ENCODE peak calls at places on chromosomes 1 and 21, in eight cellular contexts. G, P, E, H, W, F, X and C are unnamed samples.

GRCh38 chr1:198531891-198532290 is 8.6 kb downstream of the ATP6V1G3 start:
- DNase-seq in G (no peak), P (no peak), E (no peak), H (no peak), W (no peak), F (no peak), X (no peak), C (no peak)

GRCh38 chr21:44261191-44261631 is 486 bp downstream of the DNMT3L start:
- DNase-seq in G (no peak), P (no peak), E (no peak), H (no peak), W (no peak), F (no peak), X (no peak), C (no peak)

GRCh38 chr1:121417289-121417955 is 232.6 kb downstream of the SRGAP2C start:
- DNase-seq in G (no peak), P (peak; percentile 17), E (no peak), H (no peak), W (no peak), F (peak; percentile 9), X (no peak), C (no peak)

GRCh38 chr1:190957565-190957964 is 479.9 kb upstream of the BRINP3 start:
- DNase-seq in G (no peak), P (no peak), E (no peak), H (peak; percentile 25), W (no peak), F (no peak), X (no peak), C (no peak)

GRCh38 chr1:21304488-21304887 is 14.2 kb upstream of the ECE1 start:
- DNase-seq in G (no peak), P (no peak), E (no peak), H (no peak), W (no peak), F (no peak), X (no peak), C (no peak)

GRCh38 chr1:161193561-161194235 is 5.2 kb downstream of the ADAMTS4 start:
- DNase-seq in G (peak; percentile 57), P (no peak), E (no peak), H (no peak), W (no peak), F (no peak), X (no peak), C (no peak)

GRCh38 chr1:18917071-18917799 is 14.9 kb upstream of the ALDH4A1 start:
- DNase-seq in G (no peak), P (no peak), E (no peak), H (no peak), W (no peak), F (no peak), X (no peak), C (no peak)

GRCh38 chr1:106717561-106717960 is 338.9 kb upstream of the PRMT6 start:
- DNase-seq in G (no peak), P (no peak), E (no peak), H (peak; percentile 63), W (no peak), F (no peak), X (peak; percentile 2), C (no peak)

GRCh38 chr1:170881268-170882265 is 53.8 kb upstream of the MROH9 start:
- DNase-seq in G (no peak), P (no peak), E (no peak), H (peak; percentile 72), W (no peak), F (peak; percentile 66), X (peak; percentile 52), C (no peak)

GRCh38 chr1:154222918-154223317 is 2.2 kb downstream of the UBAP2L start:
- DNase-seq in G (no peak), P (no peak), E (no peak), H (no peak), W (no peak), F (peak; percentile 35), X (no peak), C (no peak)

GRCh38 chr1:12573015-12573825 is 44.8 kb downstream of the DHRS3 start:
- DNase-seq in G (no peak), P (no peak), E (peak; percentile 61), H (no peak), W (no peak), F (no peak), X (no peak), C (no peak)

DNA sequence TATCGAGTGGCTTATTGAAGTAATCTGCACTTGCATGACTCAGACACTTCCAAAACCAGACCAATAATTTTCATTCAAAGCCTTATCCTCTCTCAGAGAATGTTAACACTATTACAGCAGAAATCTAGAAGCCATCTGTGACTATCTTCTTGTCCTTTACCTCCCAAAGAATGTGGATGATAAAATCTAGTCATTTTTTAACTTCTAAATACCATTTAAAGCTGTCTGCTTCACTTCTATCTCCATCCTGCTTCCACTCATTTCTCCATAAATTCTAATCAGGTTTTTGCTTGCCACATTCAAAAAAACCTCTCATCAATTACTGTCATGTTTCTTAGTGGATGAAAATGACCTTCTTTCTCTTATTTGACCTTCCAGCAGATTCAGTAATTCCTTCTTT is 1999.5 kb downstream of the MRPL39 start:
- DNase-seq in G (no peak), P (no peak), E (no peak), H (no peak), W (no peak), F (no peak), X (no peak), C (no peak)
- TF ChIP-seq CTCF in G (no peak), P (no peak), E (no peak), H (no peak), W (no peak), F (no peak), X (no peak), C (no peak)

GRCh38 chr1:241411056-241411775 is 54.2 kb upstream of the RGS7 start:
- DNase-seq in G (peak; percentile 53), P (no peak), E (no peak), H (peak; percentile 51), W (no peak), F (peak; percentile 16), X (peak; percentile 86), C (no peak)

GRCh38 chr1:241411776-241412338 is 54.9 kb upstream of the RGS7 start:
- DNase-seq in G (no peak), P (no peak), E (no peak), H (no peak), W (no peak), F (peak; percentile 47), X (peak; percentile 85), C (no peak)

GRCh38 chr1:241412646-241413045 is 55.6 kb upstream of the RGS7 start:
- DNase-seq in G (no peak), P (no peak), E (no peak), H (no peak), W (no peak), F (no peak), X (no peak), C (no peak)

GRCh38 chr1:241406421-241406820 is 49.4 kb upstream of the RGS7 start:
- DNase-seq in G (no peak), P (no peak), E (no peak), H (no peak), W (no peak), F (no peak), X (no peak), C (no peak)

GRCh38 chr1:241408170-241408569 is 51.2 kb upstream of the RGS7 start:
- DNase-seq in G (no peak), P (peak; percentile 20), E (no peak), H (peak; percentile 54), W (no peak), F (peak; percentile 26), X (no peak), C (no peak)
- TF ChIP-seq CTCF in G (no peak), P (no peak), E (no peak), H (no peak), W (no peak), F (peak; percentile 15), X (peak; percentile 26), C (no peak)

GRCh38 chr1:152654110-152654509 is 9.1 kb upstream of the LCE2D start:
- DNase-seq in G (peak; percentile 34), P (peak; percentile 55), E (no peak), H (peak; percentile 64), W (no peak), F (peak; percentile 37), X (peak; percentile 19), C (no peak)
- TF ChIP-seq CTCF in G (peak; percentile 31), P (peak; percentile 82), E (peak; percentile 56), H (peak; percentile 87), W (peak; percentile 58), F (peak; percentile 63), X (peak; percentile 83), C (peak; percentile 12)

GRCh38 chr1:95916616-95917015 is 682.6 kb downstream of the RWDD3 start:
- DNase-seq in G (no peak), P (no peak), E (no peak), H (peak; percentile 53), W (no peak), F (peak; percentile 13), X (no peak), C (no peak)
- TF ChIP-seq CTCF in G (no peak), P (peak; percentile 46), E (peak; percentile 22), H (peak; percentile 38), W (no peak), F (peak; percentile 31), X (peak; percentile 11), C (no peak)